ENCODE peak calls at places on chromosomes 12 and 14, in seven cellular contexts. I is adipocyte, T is heart right ventricle, Z is body of pancreas, H is GM23248, U is pancreas, F is transverse colon. X is an unnamed sample.

GRCh38 chr14:104803916-104804371 is 3.0 kb downstream of the ZBTB42 start:
- DNase-seq in Z (no peak), I (no peak), T (no peak), F (no peak), U (no peak), H (peak; percentile 33), X (no peak)

GRCh38 chr12:132940071-132940719 is 15.9 kb downstream of the ZNF605 start:
- DNase-seq in H (no peak), I (no peak), T (no peak), Z (no peak), U (no peak), F (no peak), X (no peak)

GRCh38 chr14:45787167-45787566 is 534.2 kb upstream of the MIS18BP1 start:
- DNase-seq in Z (no peak), T (no peak), F (no peak), I (no peak), U (no peak), H (no peak), X (no peak)

GRCh38 chr14:73718742-73719251 is 4.6 kb upstream of the PNMA1 start:
- DNase-seq in F (no peak), H (no peak), U (no peak), Z (no peak), I (no peak), T (no peak), X (no peak)

GRCh38 chr14:52227559-52228222 is 39.8 kb upstream of the PTGDR start:
- DNase-seq in I (no peak), H (no peak), T (no peak), U (no peak), F (peak; percentile 54), Z (no peak), X (no peak)

GRCh38 chr12:4441355-4442330 is 4.0 kb downstream of the FGF6 start:
- DNase-seq in T (no peak), H (no peak), F (no peak), U (no peak), I (no peak), Z (no peak), X (peak; percentile 49)

GRCh38 chr12:65631621-65632111 is 192.6 kb upstream of the HMGA2 start:
- DNase-seq in U (no peak), Z (peak; percentile 4), T (peak; percentile 21), H (peak; percentile 99), F (no peak), I (peak; percentile 97), X (peak; percentile 84)

GRCh38 chr14:91413547-91414474 is 3.8 kb downstream of the CCDC88C start:
- DNase-seq in F (peak; percentile 80), T (no peak), Z (peak; percentile 97), I (no peak), H (no peak), U (peak; percentile 92), X (no peak)

GRCh38 chr12:94458882-94459772 is 540 bp downstream of the CEP83 start:
- DNase-seq in Z (peak; percentile 2), I (peak; percentile 77), F (no peak), U (no peak), H (peak; percentile 74), T (no peak), X (peak; percentile 3)

GRCh38 chr12:20000229-20000869 is 368.0 kb upstream of the PDE3A start:
- DNase-seq in T (no peak), Z (no peak), F (no peak), H (no peak), I (no peak), U (no peak), X (no peak)

GRCh38 chr14:101097109-101097793 is 193.7 kb upstream of the RTL1 start:
- DNase-seq in Z (no peak), I (no peak), T (no peak), F (no peak), H (no peak), U (no peak), X (no peak)

GRCh38 chr14:102272392-102272791 is 32.6 kb downstream of the MOK start:
- DNase-seq in F (no peak), H (peak; percentile 66), Z (no peak), I (peak; percentile 31), U (no peak), T (no peak), X (no peak)

GRCh38 chr12:67068773-67069450 is 200.2 kb upstream of the CAND1 start:
- DNase-seq in H (peak; percentile 56), I (peak; percentile 71), U (peak; percentile 59), F (peak; percentile 64), Z (peak; percentile 61), T (no peak), X (peak; percentile 49)

GRCh38 chr12:105983622-105984325 is 155.0 kb downstream of the NUAK1 start:
- DNase-seq in Z (no peak), T (no peak), I (peak; percentile 82), U (no peak), H (peak; percentile 85), F (no peak), X (no peak)

GRCh38 chr12:125220404-125221273 is 155.4 kb downstream of the AACS start:
- DNase-seq in F (no peak), T (no peak), H (no peak), U (peak; percentile 82), I (no peak), Z (peak; percentile 89), X (no peak)

GRCh38 chr12:1531160-1531653 is 63.2 kb downstream of the FBXL14 start:
- DNase-seq in Z (no peak), I (peak; percentile 65), H (peak; percentile 58), U (no peak), T (no peak), F (no peak), X (no peak)

GRCh38 chr12:45050751-45051489 is at the start of gene DBX2:
- DNase-seq in H (peak; percentile 26), U (no peak), T (no peak), I (peak; percentile 24), F (no peak), Z (no peak), X (peak; percentile 23)

GRCh38 chr12:107225626-107226025 is 132.3 kb upstream of the CRY1 start:
- DNase-seq in U (no peak), Z (no peak), H (peak; percentile 40), F (no peak), T (no peak), I (peak; percentile 33), X (no peak)

GRCh38 chr12:13278249-13278787 is 81.8 kb downstream of the EMP1 start:
- DNase-seq in F (peak; percentile 73), I (peak; percentile 85), T (peak; percentile 58), Z (peak; percentile 64), U (peak; percentile 44), H (peak; percentile 71), X (peak; percentile 56)
- H3K4me3 ChIP-seq in F (no peak overlapping the region), I (no peak overlapping the region), T (no peak overlapping the region), Z (no peak overlapping the region), U (no peak overlapping the region), H (no peak overlapping the region), X (no peak overlapping the region)

DNA sequence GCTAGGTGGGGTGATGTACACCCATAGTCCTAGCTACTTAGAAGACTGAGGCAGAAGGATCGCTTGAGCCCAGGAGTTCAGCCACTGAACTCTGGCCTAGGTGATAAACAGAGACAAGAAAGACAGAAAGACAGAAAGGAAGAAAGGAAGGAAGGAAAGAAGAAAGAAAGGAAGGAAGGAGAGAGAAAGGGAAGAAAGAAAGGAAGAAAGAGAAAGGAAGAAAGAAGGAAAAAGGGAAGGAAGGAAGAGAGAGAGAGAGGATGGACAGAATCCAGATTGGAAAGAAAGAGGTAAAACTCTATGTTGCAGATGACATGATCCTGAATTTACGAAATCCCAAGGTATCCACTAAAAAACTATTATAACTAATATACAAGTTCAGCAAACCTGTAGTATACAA is 8.2 kb downstream of the INTS13 start:
- DNase-seq in U (no peak), F (no peak), I (no peak), T (no peak), Z (no peak), H (no peak), X (no peak)
- H3K36me3 ChIP-seq in U (no peaks in the 10 kb centered on the region), F (peaks cover 44% of the 10 kb centered on the region), I (peaks cover 67% of the 10 kb centered on the region), T (peaks cover 8% of the 10 kb centered on the region), Z (peaks cover 10% of the 10 kb centered on the region), H (peaks cover 47% of the 10 kb centered on the region), X (peaks cover 67% of the 10 kb centered on the region)

DNA sequence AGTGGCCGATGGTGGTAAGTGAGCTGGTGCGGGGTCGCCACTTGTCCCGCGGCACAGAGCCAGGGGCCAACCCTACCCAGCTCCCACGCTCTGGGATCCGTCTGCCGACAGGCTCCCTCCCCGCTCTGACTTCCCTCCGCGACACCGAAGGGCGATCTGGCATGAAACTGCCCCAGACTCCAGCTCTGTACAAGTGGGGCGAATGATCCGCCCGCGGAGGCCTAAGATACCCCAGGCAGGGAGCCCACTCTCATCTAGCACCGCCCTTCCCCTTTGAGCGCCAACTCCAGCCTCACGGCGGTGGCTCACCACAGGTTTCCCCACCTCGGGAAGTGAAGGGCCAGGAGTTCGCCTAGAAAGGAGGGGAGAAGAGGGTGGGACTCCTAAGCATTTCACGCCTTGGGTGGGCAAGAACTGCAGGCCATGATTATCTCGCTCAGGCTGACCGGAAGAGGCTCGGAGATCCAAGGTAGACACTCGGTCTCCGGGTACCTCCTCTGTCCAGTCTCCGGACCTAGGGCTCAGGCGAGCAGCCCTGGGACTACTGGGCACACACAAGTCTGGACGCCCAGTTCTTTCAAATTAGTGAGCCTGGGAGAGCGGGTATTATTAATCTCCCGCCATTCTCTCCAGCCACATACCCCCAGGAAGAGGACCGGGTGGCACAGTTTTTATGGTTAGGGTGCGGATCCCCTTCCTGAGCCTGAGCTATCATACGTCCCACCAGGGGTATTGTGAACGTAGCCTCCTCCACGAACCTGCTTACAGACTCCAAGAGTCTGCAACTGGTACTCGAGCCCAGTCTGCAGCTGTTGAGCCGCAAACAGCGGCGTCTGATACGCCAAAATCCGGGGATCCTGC is 849 bp downstream of the WNT1 start:
- DNase-seq in F (no peak), Z (no peak), T (no peak), U (no peak), I (no peak), H (no peak), X (no peak)
- H3K27me3 ChIP-seq in F (peaks cover 95% of the 10 kb centered on the region), Z (no peaks in the 10 kb centered on the region), T (peaks cover 97% of the 10 kb centered on the region), U (peaks cover 5% of the 10 kb centered on the region), I (peaks cover 74% of the 10 kb centered on the region), H (peaks cover 53% of the 10 kb centered on the region), X (peaks cover 50% of the 10 kb centered on the region)

DNA sequence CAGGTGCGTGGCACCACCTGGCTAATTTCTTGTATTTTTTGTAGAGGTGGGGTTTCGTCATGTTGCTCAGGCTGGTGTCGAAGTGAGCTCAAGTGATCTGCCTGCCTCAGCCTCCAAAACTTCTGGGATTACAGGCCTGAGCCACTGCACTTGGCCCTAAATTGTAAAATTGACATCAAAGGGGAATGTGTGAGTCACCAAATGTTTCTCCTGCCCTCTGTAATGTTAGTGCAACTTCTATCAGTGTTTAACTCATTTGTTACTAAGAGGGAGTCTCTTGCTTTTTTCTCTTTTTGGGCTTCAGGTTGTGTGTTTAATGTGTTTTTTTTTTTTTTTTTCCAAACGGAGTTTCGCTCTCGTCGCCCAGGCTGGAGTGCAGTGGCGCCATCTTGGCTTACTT is 2.3 kb downstream of the TULP3 start:
- DNase-seq in T (no peak), F (no peak), Z (peak; percentile 14), I (peak; percentile 86), H (peak; percentile 93), U (no peak), X (peak; percentile 71)
- H3K4me3 ChIP-seq in T (no peak overlapping the region), F (no peak overlapping the region), Z (no peak overlapping the region), I (peak overlapping the region; percentile 91), H (peak overlapping the region; percentile 86), U (no peak overlapping the region), X (no peak overlapping the region)

GRCh38 chr14:24437736-24438067 is 4.9 kb downstream of the SDR39U1 start:
- DNase-seq in H (no peak), I (no peak), T (no peak), U (no peak), Z (no peak), F (no peak), X (no peak)
- H3K36me3 ChIP-seq in H (peaks cover 33% of the 10 kb centered on the region), I (peaks cover 71% of the 10 kb centered on the region), T (no peaks in the 10 kb centered on the region), U (peaks cover 20% of the 10 kb centered on the region), Z (peaks cover 13% of the 10 kb centered on the region), F (peaks cover 13% of the 10 kb centered on the region), X (peaks cover 42% of the 10 kb centered on the region)

X was measured in MG63.